ENCODE peak calls at places on chromosomes 11 and 22, in four cellular contexts. A is transverse colon, C is stomach, J is HCT116. W is an unnamed sample.

GRCh38 chr11:76173663-76174062 is 32.6 kb downstream of the WNT11 start:
- DNase-seq in J (no peak), A (no peak), C (no peak), W (no peak)

GRCh38 chr11:101091781-101092180 is 37.8 kb downstream of the PGR start:
- DNase-seq in J (no peak), A (no peak), C (no peak), W (no peak)

GRCh38 chr11:17828311-17828751 is 93.8 kb downstream of the KCNC1 start:
- DNase-seq in A (peak; percentile 19), C (peak; percentile 29), J (no peak), W (peak; percentile 47)

GRCh38 chr11:47083913-47084312 is 92.8 kb downstream of the ARFGAP2 start:
- DNase-seq in J (no peak), C (no peak), A (no peak), W (no peak)

GRCh38 chr11:10858505-10859360 is 880 bp upstream of the ZBED5 start:
- DNase-seq in J (no peak), C (peak; percentile 65), A (peak; percentile 70), W (peak; percentile 69)

GRCh38 chr11:6926208-6927029 is at the start of gene ZNF215:
- DNase-seq in A (peak; percentile 89), J (peak; percentile 93), C (peak; percentile 56), W (peak; percentile 85)

GRCh38 chr11:12900496-12900895 is 108.6 kb upstream of the RASSF10 start:
- DNase-seq in J (no peak), A (no peak), C (no peak), W (no peak)

GRCh38 chr11:27860811-27861210 is 160.6 kb upstream of the BDNF start:
- DNase-seq in J (no peak), A (no peak), C (no peak), W (no peak)

GRCh38 chr11:112002491-112003216 is 22.6 kb upstream of the DLAT start:
- DNase-seq in A (no peak), J (no peak), C (no peak), W (no peak)

GRCh38 chr11:121936781-121937447 is 179.1 kb downstream of the BLID start:
- DNase-seq in C (no peak), A (no peak), J (no peak), W (no peak)

GRCh38 chr11:94424662-94425061 is 23.4 kb upstream of the GPR83 start:
- DNase-seq in A (no peak), J (no peak), C (no peak), W (no peak)

GRCh38 chr11:72814831-72815618 is 814 bp downstream of the ATG16L2 start:
- DNase-seq in C (no peak), J (peak; percentile 71), A (peak; percentile 56), W (peak; percentile 51)

GRCh38 chr11:96008161-96008560 is 84.3 kb upstream of the MTMR2 start:
- DNase-seq in A (no peak), J (no peak), C (no peak), W (no peak)

GRCh38 chr11:112113539-112114457 is 27.1 kb downstream of the SDHD start:
- DNase-seq in A (no peak), J (peak; percentile 49), C (no peak), W (no peak)

GRCh38 chr22:46260038-46260437 is 3.1 kb downstream of the PKDREJ start:
- DNase-seq in C (no peak), A (no peak), J (no peak), W (no peak)

GRCh38 chr22:36391648-36392047 is 3.9 kb upstream of the MYH9 start:
- DNase-seq in C (no peak), J (no peak), A (peak; percentile 62), W (no peak)

GRCh38 chr22:38736257-38736570 is 19.6 kb downstream of the SUN2 start:
- DNase-seq in C (no peak), J (no peak), A (no peak), W (no peak)

GRCh38 chr11:129950319-129951034 is 52.2 kb downstream of the PRDM10 start:
- DNase-seq in A (peak; percentile 24), C (no peak), J (no peak), W (peak; percentile 75)

GRCh38 chr11:83702795-83703194 is 416.6 kb upstream of the CCDC90B start:
- DNase-seq in A (no peak), C (no peak), J (no peak), W (no peak)

GRCh38 chr22:28171135-28171534 is 252.1 kb upstream of the PITPNB start:
- DNase-seq in A (no peak), J (no peak), C (no peak), W (no peak)

GRCh38 chr22:39152024-39152510 is 413 bp downstream of the CBX7 start:
- DNase-seq in A (no peak), J (no peak), C (no peak), W (no peak)

GRCh38 chr22:45848904-45849303 is 128.1 kb downstream of the WNT7B start:
- DNase-seq in C (no peak), J (no peak), A (no peak), W (no peak)

GRCh38 chr11:63375434-63375833 is 5.8 kb downstream of the SLC22A9 start:
- DNase-seq in J (no peak), C (no peak), A (no peak), W (no peak)

GRCh38 chr11:43315966-43316365 is 4.2 kb downstream of the API5 start:
- DNase-seq in A (no peak), C (no peak), J (no peak), W (no peak)

GRCh38 chr11:68892576-68892975 is 11.1 kb downstream of the MRPL21 start:
- DNase-seq in C (no peak), J (no peak), A (no peak), W (no peak)

GRCh38 chr11:68889948-68890446 is 13.6 kb downstream of the MRPL21 start:
- DNase-seq in J (no peak), C (no peak), A (peak; percentile 30), W (peak; percentile 42)

GRCh38 chr11:68893282-68893681 is 10.3 kb downstream of the MRPL21 start:
- DNase-seq in C (no peak), A (no peak), J (no peak), W (no peak)

GRCh38 chr11:68890490-68891231 is 13.0 kb downstream of the MRPL21 start:
- DNase-seq in J (no peak), C (peak; percentile 84), A (peak; percentile 28), W (peak; percentile 62)

GRCh38 chr11:68891356-68891948 is 12.2 kb downstream of the MRPL21 start:
- DNase-seq in C (no peak), A (no peak), J (no peak), W (no peak)
- TF ChIP-seq POLR2A in C (no peak), A (no peak), J (no peak), W (no peak)

DNA sequence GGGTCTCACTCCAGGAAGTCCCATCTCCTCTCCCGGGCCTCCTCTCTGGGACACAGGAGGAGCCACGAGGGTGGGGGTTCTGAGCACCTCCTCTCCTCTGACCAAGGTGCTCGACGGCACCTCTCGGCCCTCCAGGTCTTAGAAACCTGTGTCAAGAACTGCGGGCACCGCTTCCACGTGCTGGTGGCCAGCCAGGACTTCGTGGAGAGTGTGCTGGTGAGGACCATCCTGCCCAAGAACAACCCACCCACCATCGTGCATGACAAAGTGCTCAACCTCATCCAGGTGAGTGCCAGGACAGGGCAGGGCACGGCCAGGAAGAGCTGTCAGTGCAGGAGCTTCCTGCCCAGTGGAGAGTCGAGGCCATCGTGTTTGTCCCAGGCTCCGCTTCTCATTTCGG is 23.2 kb downstream of the TOM1 start:
- DNase-seq in J (no peak), A (no peak), C (no peak), W (no peak)
- TF ChIP-seq POLR2A in J (no peak), A (no peak), C (no peak), W (no peak)

DNA sequence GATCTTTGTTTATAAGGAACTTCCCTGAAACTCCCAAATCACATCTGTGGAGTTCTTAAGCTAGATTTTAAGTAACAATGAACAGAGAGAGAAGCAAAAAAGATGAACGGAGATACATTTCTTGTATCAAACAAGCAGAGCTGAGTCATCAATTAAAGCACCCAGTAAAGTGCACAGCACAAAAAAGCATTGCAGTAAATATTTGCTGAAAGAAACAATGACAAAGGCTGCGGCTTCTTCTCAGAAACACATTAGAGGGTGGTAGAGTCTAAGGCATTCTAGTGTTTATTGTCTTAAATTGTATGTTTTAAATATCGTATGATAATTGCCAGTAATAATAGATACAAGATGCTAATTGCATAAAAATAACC is 941.6 kb upstream of the CHORDC1 start:
- DNase-seq in A (no peak), J (no peak), C (no peak), W (no peak)
- TF ChIP-seq POLR2A in A (no peak), J (no peak), C (no peak), W (no peak)

DNA sequence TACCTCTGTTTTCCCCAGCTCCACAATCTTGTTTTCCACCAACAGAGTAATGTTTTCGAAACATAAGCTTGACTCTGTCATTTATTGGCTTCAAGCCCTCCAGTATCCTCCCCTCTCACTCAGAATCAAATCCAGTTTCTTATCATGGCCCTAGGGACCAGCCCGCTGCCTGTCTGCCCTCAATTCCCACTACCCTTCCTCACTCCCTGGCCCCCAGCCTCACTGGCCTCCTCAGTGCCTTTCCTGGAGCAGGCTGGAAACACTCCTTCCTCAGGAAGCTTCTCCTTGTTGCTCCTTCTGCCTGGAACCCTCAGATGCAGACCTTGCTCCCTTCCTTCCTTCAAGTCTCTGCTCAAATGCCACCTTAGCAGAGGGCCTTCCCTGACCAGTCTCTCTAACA is 3.9 kb downstream of the POLD4 start:
- DNase-seq in A (no peak), C (no peak), J (no peak), W (no peak)
- TF ChIP-seq POLR2A in A (no peak), C (no peak), J (no peak), W (no peak)

DNA sequence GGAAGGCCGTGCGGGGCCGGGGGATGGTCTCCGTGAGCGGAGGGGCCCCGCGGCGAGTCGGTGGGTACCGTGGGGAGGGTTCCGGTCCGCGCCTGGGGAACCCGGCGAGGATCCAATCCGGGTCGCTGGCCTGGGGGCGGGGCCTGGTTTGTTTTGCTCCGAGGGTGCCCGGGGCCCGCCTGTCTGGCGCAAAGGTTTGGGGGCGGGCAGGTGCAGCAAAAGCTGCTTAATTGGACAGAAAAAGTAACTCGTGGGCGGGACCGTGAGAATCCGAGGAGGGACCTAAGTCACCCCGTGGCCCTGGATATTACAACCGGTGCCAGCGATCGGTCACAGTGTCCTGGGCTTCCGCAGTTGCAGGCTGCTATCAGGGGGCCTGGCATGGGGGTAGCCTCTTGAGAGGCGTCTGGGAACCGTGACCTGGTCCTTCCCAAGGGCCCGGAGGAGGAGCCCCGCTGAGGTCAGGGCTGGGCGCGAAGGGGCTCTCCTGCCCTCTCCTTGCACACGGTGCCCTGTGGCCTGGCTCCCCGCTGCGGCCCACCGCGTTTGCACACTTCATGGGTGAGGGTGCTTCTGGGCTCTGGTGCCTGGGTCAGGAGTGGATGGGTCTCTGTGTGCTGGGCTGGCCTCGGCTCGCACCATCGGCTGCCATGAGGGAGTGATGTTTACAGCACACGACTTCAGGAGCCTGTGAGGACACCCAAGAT is 1.4 kb downstream of the PNPLA2 start:
- DNase-seq in A (peak; percentile 96), J (peak; percentile 85), C (peak; percentile 97), W (peak; percentile 98)
- TF ChIP-seq POLR2A in A (peak; percentile 82), J (no peak), C (no peak), W (peak; percentile 84)

GRCh38 chr11:35179466-35180135 is 40.6 kb downstream of the CD44 start:
- DNase-seq in J (no peak), C (no peak), A (no peak), W (no peak)
- TF ChIP-seq POLR2A in J (no peak), C (no peak), A (no peak), W (no peak)

DNA sequence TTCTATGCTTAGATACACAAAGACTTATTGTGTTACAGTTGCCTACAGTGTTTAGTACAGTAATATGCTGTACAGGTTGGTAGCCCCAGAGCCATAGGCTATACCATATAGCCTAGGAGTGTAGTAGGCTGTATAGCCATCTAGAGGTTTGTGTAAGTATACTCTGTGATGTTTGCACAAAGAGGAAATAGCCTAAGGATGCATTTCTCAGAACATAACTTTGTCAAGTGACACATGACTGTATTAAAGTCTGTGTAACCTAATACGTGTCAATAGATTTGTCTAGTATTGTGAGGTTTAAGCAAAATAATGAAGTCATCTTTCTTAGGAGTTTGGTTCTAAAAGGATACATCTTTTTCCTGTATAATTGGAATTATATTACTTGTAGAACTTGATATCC is 5.5 kb downstream of the ZC3H12C start:
- DNase-seq in J (no peak), C (no peak), A (no peak), W (no peak)
- TF ChIP-seq POLR2A in J (no peak), C (no peak), A (no peak), W (no peak)